ENCODE peak calls at places on chromosomes 3 and 15, in seven cellular contexts. J is fibroblast of lung, Z is H9, L is hepatocyte, P is GM12878, C is OCI-LY7, B is mammary epithelial cell. D is an unnamed sample.

GRCh38 chr15:89127054-89127702 is 38.9 kb downstream of the ABHD2 start:
- DNase-seq in L (no peak), C (no peak), Z (no peak), B (peak; percentile 74), P (no peak), J (no peak), D (no peak)

GRCh38 chr15:39587910-39588530 is 7.1 kb downstream of the THBS1 start:
- DNase-seq in P (no peak), L (no peak), B (peak; percentile 41), C (no peak), Z (no peak), J (peak; percentile 29), D (peak; percentile 69)

GRCh38 chr15:74349241-74349766 is 18.1 kb downstream of the CYP11A1 start:
- DNase-seq in L (no peak), C (no peak), P (no peak), J (no peak), B (peak; percentile 5), Z (no peak), D (no peak)

GRCh38 chr3:15976524-15976923 is 178.7 kb upstream of the ANKRD28 start:
- DNase-seq in J (no peak), Z (no peak), P (no peak), L (no peak), C (no peak), B (peak; percentile 29), D (no peak)

GRCh38 chr3:45771166-45771775 is 25.1 kb downstream of the SLC6A20 start:
- DNase-seq in C (no peak), B (no peak), L (no peak), Z (no peak), J (no peak), P (no peak), D (no peak)

GRCh38 chr3:13420051-13420816 is at the start of gene NUP210:
- DNase-seq in L (peak; percentile 78), Z (peak; percentile 67), P (no peak), J (no peak), B (no peak), C (peak; percentile 88), D (no peak)

GRCh38 chr3:52438579-52439425 is 6.1 kb downstream of the SEMA3G start:
- DNase-seq in Z (no peak), C (no peak), P (no peak), B (no peak), J (no peak), L (peak; percentile 2), D (no peak)

GRCh38 chr3:100982710-100983109 is 10.5 kb downstream of the ABI3BP start:
- DNase-seq in P (no peak), L (no peak), Z (no peak), J (peak; percentile 50), B (no peak), C (no peak), D (peak; percentile 81)

GRCh38 chr15:85840079-85840801 is 45.5 kb upstream of the KLHL25 start:
- DNase-seq in J (peak; percentile 47), L (peak; percentile 94), P (peak; percentile 23), B (peak; percentile 63), C (peak; percentile 82), Z (peak; percentile 94), D (peak; percentile 75)

GRCh38 chr3:114880078-114880477 is 267.0 kb downstream of the ZBTB20 start:
- DNase-seq in Z (no peak), B (peak; percentile 6), L (no peak), C (no peak), J (peak; percentile 5), P (no peak), D (no peak)

GRCh38 chr3:114887806-114888205 is 259.3 kb downstream of the ZBTB20 start:
- DNase-seq in B (no peak), C (no peak), J (peak; percentile 6), L (no peak), Z (no peak), P (no peak), D (no peak)

GRCh38 chr3:114879059-114880031 is 267.7 kb downstream of the ZBTB20 start:
- DNase-seq in J (peak; percentile 54), Z (no peak), B (peak; percentile 28), P (peak; percentile 40), L (no peak), C (no peak), D (peak; percentile 16)

GRCh38 chr3:114886945-114887344 is 260.1 kb downstream of the ZBTB20 start:
- DNase-seq in Z (no peak), J (no peak), B (no peak), C (no peak), P (no peak), L (no peak), D (no peak)

GRCh38 chr3:114884213-114884923 is 262.7 kb downstream of the ZBTB20 start:
- DNase-seq in B (no peak), J (no peak), C (no peak), P (no peak), Z (no peak), L (no peak), D (no peak)
- H3K4me2 ChIP-seq in B (no peak overlapping the region), J (no peak overlapping the region), C (no peak overlapping the region), P (no peak overlapping the region), Z (no peak overlapping the region), L (no peak overlapping the region), D (no peak overlapping the region)

DNA sequence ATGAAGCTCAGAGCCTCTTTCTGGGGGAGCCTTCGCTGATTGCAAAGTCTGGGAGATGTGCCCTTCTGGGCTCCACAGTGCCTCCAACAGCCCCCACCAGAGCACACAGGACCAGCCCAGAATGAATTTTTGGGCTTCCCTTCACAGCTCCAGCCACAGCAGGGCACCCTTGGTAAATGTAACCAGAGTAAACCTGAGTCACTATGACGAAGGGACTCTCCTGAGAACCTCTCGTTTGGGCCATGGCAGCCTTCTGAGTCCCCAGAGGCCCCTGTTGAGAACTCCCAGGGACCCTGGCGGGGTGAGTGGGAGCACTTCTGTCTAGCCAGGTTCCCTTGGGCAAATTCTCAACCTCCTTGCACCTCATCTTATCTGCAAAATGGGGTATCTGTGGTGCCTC is 20.8 kb downstream of the FAM3D start:
- DNase-seq in B (no peak), C (no peak), P (no peak), L (no peak), Z (no peak), J (no peak), D (no peak)
- H3K4me2 ChIP-seq in B (no peak overlapping the region), C (no peak overlapping the region), P (no peak overlapping the region), L (no peak overlapping the region), Z (no peak overlapping the region), J (no peak overlapping the region), D (no peak overlapping the region)

DNA sequence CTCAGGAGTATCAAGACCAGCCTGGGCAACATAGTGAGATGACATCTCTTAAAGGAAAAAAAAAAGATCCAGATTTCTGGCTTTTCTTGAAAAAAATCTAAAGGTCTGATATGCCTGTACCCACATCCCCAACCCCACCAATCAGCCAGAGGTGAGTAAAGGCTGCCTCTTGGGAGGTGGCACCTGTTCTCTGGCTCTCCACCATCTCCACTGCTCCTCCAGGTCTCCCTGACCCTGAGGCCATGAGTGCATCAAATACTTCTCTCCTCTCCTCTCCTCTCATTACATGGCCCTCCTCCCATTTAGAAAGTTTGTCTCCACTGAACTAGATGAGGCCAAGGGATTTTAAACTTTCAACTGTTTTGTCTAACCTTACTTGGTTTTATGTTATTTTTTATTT is 5.2 kb downstream of the SIAH2 start:
- DNase-seq in J (no peak), C (no peak), Z (no peak), P (no peak), B (no peak), L (no peak), D (no peak)
- H3K4me2 ChIP-seq in J (no peak overlapping the region), C (no peak overlapping the region), Z (no peak overlapping the region), P (peak overlapping the region; percentile 30), B (no peak overlapping the region), L (peak overlapping the region; percentile 18), D (no peak overlapping the region)

DNA sequence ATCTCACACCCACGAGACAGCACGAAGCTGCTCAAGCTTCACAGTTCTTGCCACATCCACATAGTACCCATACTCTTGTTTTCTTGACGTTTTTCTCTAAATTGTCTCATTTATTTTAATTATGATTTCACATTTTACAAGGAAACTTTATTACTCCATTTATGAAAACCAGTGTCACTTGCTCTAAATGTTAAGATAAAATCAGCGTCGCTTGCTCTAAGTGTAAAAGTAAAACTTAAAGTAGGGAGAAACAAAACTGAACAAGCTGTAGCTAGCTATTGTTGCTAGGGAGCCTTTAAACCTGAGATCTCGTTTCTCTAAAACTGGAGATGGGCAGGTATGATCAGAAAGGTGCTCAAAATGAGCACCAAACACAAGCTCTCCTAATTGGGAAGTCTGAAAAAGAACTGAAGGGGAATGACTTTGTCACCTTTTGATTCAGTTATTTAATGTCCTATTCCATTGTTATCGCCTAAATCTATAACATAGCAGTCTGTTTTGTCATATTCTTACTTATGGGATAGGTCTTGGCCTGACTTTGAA is 695 bp downstream of the IFT122 start:
- DNase-seq in L (no peak), C (no peak), J (no peak), B (peak; percentile 16), P (no peak), Z (no peak), D (peak; percentile 58)
- H3K4me2 ChIP-seq in L (peak overlapping the region; percentile 82), C (peak overlapping the region; percentile 93), J (peak overlapping the region; percentile 85), B (peak overlapping the region; percentile 90), P (peak overlapping the region; percentile 93), Z (peak overlapping the region; percentile 73), D (peak overlapping the region; percentile 88)

GRCh38 chr3:46988616-46989015 is 9.2 kb downstream of the NBEAL2 start:
- DNase-seq in J (no peak), Z (no peak), L (no peak), B (no peak), P (no peak), C (no peak), D (no peak)
- H3K4me2 ChIP-seq in J (no peak overlapping the region), Z (no peak overlapping the region), L (no peak overlapping the region), B (no peak overlapping the region), P (peak overlapping the region; percentile 99), C (peak overlapping the region; percentile 75), D (no peak overlapping the region)

GRCh38 chr15:100714034-100714748 is 111.8 kb downstream of the ASB7 start:
- DNase-seq in Z (no peak), B (no peak), P (no peak), L (no peak), C (no peak), J (no peak), D (no peak)

GRCh38 chr15:100712226-100712625 is 109.8 kb downstream of the ASB7 start:
- DNase-seq in B (peak; percentile 55), C (no peak), Z (no peak), P (no peak), L (no peak), J (peak; percentile 83), D (no peak)

GRCh38 chr15:100714749-100715342 is 112.5 kb downstream of the ASB7 start:
- DNase-seq in J (no peak), L (no peak), P (no peak), Z (no peak), C (no peak), B (no peak), D (no peak)

GRCh38 chr15:100711479-100712130 is 109.2 kb downstream of the ASB7 start:
- DNase-seq in C (no peak), J (peak; percentile 71), Z (no peak), P (no peak), B (no peak), L (no peak), D (no peak)

DNA sequence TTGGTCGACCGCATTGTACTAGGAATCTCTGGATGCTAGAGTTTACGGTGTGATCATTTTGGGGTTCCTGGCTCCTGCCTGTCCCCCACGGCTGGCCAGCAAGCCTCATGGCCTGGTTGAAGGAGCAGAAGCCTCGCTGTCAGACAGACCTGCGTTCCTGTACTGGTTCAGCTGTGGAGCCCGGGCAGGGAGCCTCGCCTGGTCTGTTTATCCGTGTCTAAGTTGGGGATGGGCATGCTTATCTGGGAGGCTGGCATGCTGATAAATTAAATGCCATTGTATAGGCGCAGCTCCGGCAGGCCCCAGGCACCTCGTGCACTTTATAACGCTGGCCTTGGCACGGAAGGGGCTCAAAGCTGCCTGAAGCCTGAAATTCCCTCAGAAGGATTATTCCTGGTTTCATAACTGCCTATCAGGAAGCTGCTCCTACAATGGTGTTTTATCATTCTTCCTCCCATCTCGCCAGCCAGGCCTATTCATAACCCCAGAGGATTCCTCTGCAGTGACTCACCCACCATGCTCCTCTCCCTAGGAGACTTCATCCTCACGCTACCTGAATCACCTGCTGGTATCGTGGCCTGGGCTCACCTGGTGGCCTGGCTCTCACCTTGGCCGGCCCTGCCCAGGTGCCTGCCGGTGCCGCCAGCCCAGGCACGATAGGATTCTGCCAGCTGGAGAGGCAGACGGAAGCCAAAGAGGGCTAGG is 110.9 kb downstream of the ASB7 start:
- DNase-seq in B (peak; percentile 100), J (no peak), P (no peak), Z (peak; percentile 41), L (peak; percentile 88), C (no peak), D (peak; percentile 88)
- H3K4me2 ChIP-seq in B (peak overlapping the region; percentile 6), J (no peak overlapping the region), P (no peak overlapping the region), Z (no peak overlapping the region), L (no peak overlapping the region), C (no peak overlapping the region), D (no peak overlapping the region)

D was measured in endothelial cell of umbilical vein.